ENCODE peak calls at places on chromosomes 6 and 20, in six cellular contexts. D, C, X, N, L and J are unnamed samples.

GRCh38 chr6:82396964-82397761 is 33.5 kb downstream of the TPBG start:
- DNase-seq in D (peak), C (no peak), X (peak), N (no peak), L (peak), J (peak)

GRCh38 chr6:137033828-137034227 is 10.9 kb downstream of the IL20RA start:
- DNase-seq in D (peak), C (no peak), X (no peak), N (peak), L (peak), J (peak)

GRCh38 chr6:132504757-132505156 is 8.2 kb downstream of the STX7 start:
- DNase-seq in D (no peak), C (peak), X (no peak), N (no peak), L (no peak), J (no peak)

GRCh38 chr20:57793421-57793820 is 83.6 kb upstream of the PMEPA1 start:
- DNase-seq in D (no peak), C (no peak), X (no peak), N (no peak), L (no peak), J (no peak)

GRCh38 chr20:63947638-63948456 is 8.4 kb downstream of the UCKL1 start:
- DNase-seq in D (no peak), C (no peak), X (no peak), N (peak), L (peak), J (no peak)

GRCh38 chr20:6756961-6757595 is 10.4 kb upstream of the BMP2 start:
- DNase-seq in D (no peak), C (no peak), X (no peak), N (no peak), L (no peak), J (no peak)

GRCh38 chr6:71091167-71091566 is 134.3 kb upstream of the B3GAT2 start:
- DNase-seq in D (no peak), C (no peak), X (no peak), N (no peak), L (no peak), J (no peak)

GRCh38 chr6:138296786-138297185 is 78.5 kb upstream of the PBOV1 start:
- DNase-seq in D (no peak), C (no peak), X (no peak), N (no peak), L (no peak), J (no peak)

GRCh38 chr6:151763303-151763702 is 44.2 kb upstream of the ESR1 start:
- DNase-seq in D (peak), C (no peak), X (no peak), N (no peak), L (peak), J (peak)

GRCh38 chr6:7900621-7901020 is 10.0 kb downstream of the TXNDC5 start:
- DNase-seq in D (no peak), C (no peak), X (no peak), N (no peak), L (no peak), J (no peak)

GRCh38 chr6:167750956-167751358 is 75.8 kb upstream of the AFDN start:
- DNase-seq in D (no peak), C (peak), X (peak), N (no peak), L (peak), J (no peak)

GRCh38 chr20:34708621-34709043 is 4.5 kb downstream of the TP53INP2 start:
- DNase-seq in D (peak), C (peak), X (no peak), N (peak), L (no peak), J (peak)

GRCh38 chr6:137698636-137699035 is 168.4 kb upstream of the TNFAIP3 start:
- DNase-seq in D (peak), C (no peak), X (no peak), N (no peak), L (peak), J (peak)

GRCh38 chr20:11267762-11268335 is 594.0 kb upstream of the JAG1 start:
- DNase-seq in D (no peak), C (no peak), X (no peak), N (no peak), L (no peak), J (no peak)

GRCh38 chr6:155419161-155419560 is 36.5 kb downstream of the NOX3 start:
- DNase-seq in D (peak), C (no peak), X (no peak), N (no peak), L (no peak), J (peak)
- H3K4me3 ChIP-seq in D (no peak), C (no peak), X (no peak), N (no peak), L (no peak), J (peak)

GRCh38 chr6:125232466-125232865 is 69.3 kb downstream of the HDDC2 start:
- DNase-seq in D (no peak), C (no peak), X (no peak), N (no peak), L (no peak), J (peak)
- H3K4me3 ChIP-seq in D (no peak), C (no peak), X (no peak), N (no peak), L (no peak), J (no peak)

DNA sequence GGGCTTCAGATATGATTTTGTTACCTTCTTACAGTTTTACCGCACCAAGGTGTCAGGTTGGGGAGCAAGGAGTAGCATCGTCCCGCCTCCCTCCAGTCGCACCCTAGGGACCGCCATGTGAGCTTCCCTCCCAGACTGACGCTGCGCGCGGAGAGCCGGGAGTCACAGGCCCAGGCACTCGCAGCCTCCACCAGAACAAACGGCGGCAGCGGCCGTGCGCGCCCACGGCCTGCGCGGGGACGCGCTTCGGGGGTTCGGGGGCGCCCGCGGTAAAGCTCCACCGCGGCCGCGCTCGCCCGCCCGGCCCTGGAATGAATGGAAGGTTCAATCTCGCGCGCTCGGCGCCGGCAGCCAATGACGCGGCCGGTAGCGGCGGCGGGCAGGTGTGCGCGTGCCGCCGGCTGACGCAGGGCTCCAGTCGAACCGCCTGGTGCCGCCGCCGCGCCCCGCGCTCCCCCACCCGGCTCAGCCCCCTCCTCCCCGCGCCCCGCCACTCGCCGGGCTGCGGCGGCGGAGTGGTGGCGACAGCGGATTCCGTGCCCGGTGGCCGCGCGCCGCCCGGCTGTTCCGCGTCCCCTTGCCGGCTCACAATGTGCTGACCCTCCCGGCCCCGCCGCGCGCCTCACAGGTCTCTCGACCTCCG is 16.5 kb upstream of the LIN28B start:
- DNase-seq in D (no peak), C (no peak), X (no peak), N (no peak), L (no peak), J (no peak)
- H3K4me3 ChIP-seq in D (peak), C (peak), X (no peak), N (no peak), L (no peak), J (no peak)

GRCh38 chr6:115798229-115798628 is 262.5 kb downstream of the FRK start:
- DNase-seq in D (no peak), C (no peak), X (no peak), N (no peak), L (no peak), J (no peak)
- H3K4me3 ChIP-seq in D (no peak), C (no peak), X (no peak), N (no peak), L (no peak), J (no peak)

GRCh38 chr6:47476794-47477496 is 644 bp upstream of the CD2AP start:
- DNase-seq in D (no peak), C (no peak), X (no peak), N (no peak), L (no peak), J (no peak)
- H3K4me3 ChIP-seq in D (peak), C (peak), X (peak), N (peak), L (peak), J (peak)

GRCh38 chr6:34385793-34386195 is 6.7 kb downstream of the NUDT3 start:
- DNase-seq in D (no peak), C (no peak), X (no peak), N (no peak), L (no peak), J (no peak)
- H3K4me3 ChIP-seq in D (no peak), C (no peak), X (no peak), N (no peak), L (no peak), J (no peak)

GRCh38 chr20:50271201-50271600 is 80.6 kb downstream of the CEBPB start:
- DNase-seq in D (no peak), C (no peak), X (no peak), N (no peak), L (no peak), J (no peak)
- H3K4me3 ChIP-seq in D (no peak), C (no peak), X (no peak), N (no peak), L (no peak), J (no peak)

DNA sequence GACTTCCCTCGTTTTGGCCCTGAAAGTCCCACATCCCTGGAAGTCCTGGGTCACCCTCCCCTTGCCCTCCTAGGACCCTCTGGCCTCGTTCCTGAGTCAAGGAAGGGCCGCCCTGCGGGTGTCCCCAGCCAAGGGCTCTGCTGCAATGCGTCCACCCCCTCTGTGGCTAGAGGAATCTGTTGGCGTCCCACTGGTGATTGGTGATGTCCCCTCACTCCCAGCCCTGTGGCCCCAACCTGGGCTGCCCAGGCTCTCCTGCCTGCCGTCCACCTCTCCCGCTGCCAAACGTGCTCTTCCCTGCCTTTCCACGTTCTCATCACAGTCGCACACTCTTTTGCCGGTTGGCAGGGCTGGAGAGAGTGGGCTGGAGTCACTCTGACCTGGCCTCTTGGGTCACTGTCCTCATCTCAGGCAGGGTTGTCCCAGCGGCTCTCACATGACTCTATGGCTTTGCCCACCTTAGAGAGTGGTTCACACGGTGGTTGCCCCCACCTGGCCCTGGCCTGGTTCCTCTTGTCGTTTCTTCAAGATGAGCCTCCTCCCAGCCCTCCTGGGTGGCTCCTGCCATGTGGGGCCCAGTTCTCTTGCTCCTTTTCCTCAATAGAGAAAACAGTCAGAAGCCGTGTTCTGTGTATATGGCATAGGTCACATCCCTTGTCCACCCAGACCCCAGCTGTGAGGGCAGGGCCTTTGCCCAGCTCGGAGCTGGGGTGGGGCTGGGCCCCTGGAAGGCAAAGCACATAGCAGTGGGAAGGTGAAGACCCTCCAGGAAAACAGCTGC is 100.9 kb downstream of the TMEM242 start:
- DNase-seq in D (no peak), C (no peak), X (no peak), N (no peak), L (no peak), J (no peak)
- H3K4me3 ChIP-seq in D (no peak), C (no peak), X (no peak), N (no peak), L (no peak), J (no peak)